ENCODE peak calls at places on chromosomes 4 and X, in ten cellular contexts. One of them, this sample, is unnamed.
A peak's percentile ranks its signal among the peaks of the same experiment; 100 is the strongest.

GRCh38 chr4:159420162-159421057 is 317.5 kb downstream of the RAPGEF2 start:
- DNase-seq in fibroblast of pulmonary artery: no peak
- DNase-seq in left ventricle myocardium inferior: no peak
- DNase-seq in PC-3: no peak
- DNase-seq in mesothelial cell of epicardium: no peak
- DNase-seq in GM10248: no peak
- DNase-seq in cardiac fibroblast: no peak
- DNase-seq in breast epithelium: no peak
- DNase-seq in astrocyte of the spinal cord: no peak
- DNase-seq in heart right ventricle: no peak
- DNase-seq in this sample: no peak

GRCh38 chrX:122866527-122866926 is 317.6 kb upstream of the GRIA3 start:
- DNase-seq in mesothelial cell of epicardium: no peak
- DNase-seq in fibroblast of pulmonary artery: peak; percentile 79
- DNase-seq in left ventricle myocardium inferior: no peak
- DNase-seq in cardiac fibroblast: peak; percentile 93
- DNase-seq in astrocyte of the spinal cord: peak; percentile 82
- DNase-seq in breast epithelium: no peak
- DNase-seq in heart right ventricle: no peak
- DNase-seq in PC-3: peak; percentile 32
- DNase-seq in GM10248: no peak
- DNase-seq in this sample: no peak

GRCh38 chrX:10041383-10041782 is 74.2 kb downstream of the CLDN34 start:
- DNase-seq in left ventricle myocardium inferior: no peak
- DNase-seq in heart right ventricle: no peak
- DNase-seq in GM10248: no peak
- DNase-seq in breast epithelium: no peak
- DNase-seq in mesothelial cell of epicardium: no peak
- DNase-seq in fibroblast of pulmonary artery: no peak
- DNase-seq in cardiac fibroblast: no peak
- DNase-seq in PC-3: no peak
- DNase-seq in astrocyte of the spinal cord: peak; percentile 83
- DNase-seq in this sample: no peak

GRCh38 chr4:185283723-185284122 is 74.3 kb downstream of the SNX25 start:
- DNase-seq in astrocyte of the spinal cord: peak; percentile 67
- DNase-seq in mesothelial cell of epicardium: no peak
- DNase-seq in fibroblast of pulmonary artery: peak; percentile 56
- DNase-seq in heart right ventricle: no peak
- DNase-seq in GM10248: no peak
- DNase-seq in left ventricle myocardium inferior: no peak
- DNase-seq in cardiac fibroblast: peak; percentile 67
- DNase-seq in PC-3: peak; percentile 44
- DNase-seq in breast epithelium: no peak
- DNase-seq in this sample: no peak

GRCh38 chr4:3211866-3212265 is 37.1 kb upstream of the MSANTD1 start:
- DNase-seq in astrocyte of the spinal cord: no peak
- DNase-seq in mesothelial cell of epicardium: no peak
- DNase-seq in breast epithelium: peak; percentile 22
- DNase-seq in GM10248: no peak
- DNase-seq in cardiac fibroblast: no peak
- DNase-seq in heart right ventricle: no peak
- DNase-seq in fibroblast of pulmonary artery: no peak
- DNase-seq in left ventricle myocardium inferior: no peak
- DNase-seq in PC-3: no peak
- DNase-seq in this sample: no peak

GRCh38 chrX:95058815-95059214 is 1384.8 kb downstream of the FAM133A start:
- DNase-seq in breast epithelium: no peak
- DNase-seq in GM10248: no peak
- DNase-seq in astrocyte of the spinal cord: peak; percentile 82
- DNase-seq in left ventricle myocardium inferior: no peak
- DNase-seq in PC-3: peak; percentile 62
- DNase-seq in heart right ventricle: no peak
- DNase-seq in cardiac fibroblast: peak; percentile 87
- DNase-seq in fibroblast of pulmonary artery: peak; percentile 66
- DNase-seq in mesothelial cell of epicardium: no peak
- DNase-seq in this sample: no peak

GRCh38 chr4:184441461-184442392 is 32.6 kb downstream of the IRF2 start:
- DNase-seq in cardiac fibroblast: no peak
- DNase-seq in astrocyte of the spinal cord: peak; percentile 37
- DNase-seq in fibroblast of pulmonary artery: peak; percentile 44
- DNase-seq in PC-3: no peak
- DNase-seq in left ventricle myocardium inferior: no peak
- DNase-seq in heart right ventricle: no peak
- DNase-seq in mesothelial cell of epicardium: no peak
- DNase-seq in breast epithelium: no peak
- DNase-seq in GM10248: no peak
- DNase-seq in this sample: no peak

GRCh38 chr4:143782521-143782920 is 82.0 kb upstream of the FREM3 start:
- DNase-seq in fibroblast of pulmonary artery: no peak
- DNase-seq in mesothelial cell of epicardium: no peak
- DNase-seq in cardiac fibroblast: no peak
- DNase-seq in PC-3: no peak
- DNase-seq in left ventricle myocardium inferior: no peak
- DNase-seq in breast epithelium: no peak
- DNase-seq in GM10248: no peak
- DNase-seq in heart right ventricle: no peak
- DNase-seq in astrocyte of the spinal cord: no peak
- DNase-seq in this sample: no peak

GRCh38 chr4:51942108-51942832 is 77.9 kb downstream of the LRRC66 start:
- DNase-seq in astrocyte of the spinal cord: peak; percentile 20
- DNase-seq in heart right ventricle: no peak
- DNase-seq in GM10248: no peak
- DNase-seq in left ventricle myocardium inferior: no peak
- DNase-seq in breast epithelium: no peak
- DNase-seq in fibroblast of pulmonary artery: no peak
- DNase-seq in mesothelial cell of epicardium: no peak
- DNase-seq in cardiac fibroblast: peak; percentile 14
- DNase-seq in PC-3: peak; percentile 75
- DNase-seq in this sample: no peak

GRCh38 chr4:153159016-153159415 is 45.2 kb upstream of the TRIM2 start:
- DNase-seq in fibroblast of pulmonary artery: no peak
- DNase-seq in cardiac fibroblast: no peak
- DNase-seq in heart right ventricle: no peak
- DNase-seq in GM10248: no peak
- DNase-seq in astrocyte of the spinal cord: no peak
- DNase-seq in left ventricle myocardium inferior: no peak
- DNase-seq in mesothelial cell of epicardium: no peak
- DNase-seq in breast epithelium: no peak
- DNase-seq in PC-3: no peak
- DNase-seq in this sample: no peak
- TF ChIP-seq CTCF in fibroblast of pulmonary artery: peak; percentile 16
- TF ChIP-seq CTCF in cardiac fibroblast: no peak
- TF ChIP-seq CTCF in heart right ventricle: no peak
- TF ChIP-seq CTCF in GM10248: no peak
- TF ChIP-seq CTCF in astrocyte of the spinal cord: peak; percentile 17
- TF ChIP-seq CTCF in left ventricle myocardium inferior: no peak
- TF ChIP-seq CTCF in mesothelial cell of epicardium: peak; percentile 21
- TF ChIP-seq CTCF in breast epithelium: no peak
- TF ChIP-seq CTCF in PC-3: peak; percentile 34
- TF ChIP-seq CTCF in this sample: no peak

GRCh38 chr4:75484195-75484594 is 30.0 kb downstream of the RCHY1 start:
- DNase-seq in cardiac fibroblast: no peak
- DNase-seq in PC-3: no peak
- DNase-seq in left ventricle myocardium inferior: no peak
- DNase-seq in mesothelial cell of epicardium: no peak
- DNase-seq in fibroblast of pulmonary artery: no peak
- DNase-seq in GM10248: no peak
- DNase-seq in breast epithelium: no peak
- DNase-seq in astrocyte of the spinal cord: no peak
- DNase-seq in heart right ventricle: no peak
- DNase-seq in this sample: no peak

GRCh38 chr4:75494563-75494962 is 19.6 kb downstream of the RCHY1 start:
- DNase-seq in PC-3: peak; percentile 43
- DNase-seq in cardiac fibroblast: peak; percentile 79
- DNase-seq in GM10248: no peak
- DNase-seq in breast epithelium: no peak
- DNase-seq in left ventricle myocardium inferior: no peak
- DNase-seq in mesothelial cell of epicardium: no peak
- DNase-seq in astrocyte of the spinal cord: peak; percentile 54
- DNase-seq in fibroblast of pulmonary artery: peak; percentile 80
- DNase-seq in heart right ventricle: no peak
- DNase-seq in this sample: no peak

GRCh38 chr4:75495489-75495888 is 18.7 kb downstream of the RCHY1 start:
- DNase-seq in heart right ventricle: no peak
- DNase-seq in astrocyte of the spinal cord: no peak
- DNase-seq in GM10248: no peak
- DNase-seq in breast epithelium: no peak
- DNase-seq in left ventricle myocardium inferior: no peak
- DNase-seq in cardiac fibroblast: no peak
- DNase-seq in fibroblast of pulmonary artery: no peak
- DNase-seq in mesothelial cell of epicardium: no peak
- DNase-seq in PC-3: no peak
- DNase-seq in this sample: no peak

DNA sequence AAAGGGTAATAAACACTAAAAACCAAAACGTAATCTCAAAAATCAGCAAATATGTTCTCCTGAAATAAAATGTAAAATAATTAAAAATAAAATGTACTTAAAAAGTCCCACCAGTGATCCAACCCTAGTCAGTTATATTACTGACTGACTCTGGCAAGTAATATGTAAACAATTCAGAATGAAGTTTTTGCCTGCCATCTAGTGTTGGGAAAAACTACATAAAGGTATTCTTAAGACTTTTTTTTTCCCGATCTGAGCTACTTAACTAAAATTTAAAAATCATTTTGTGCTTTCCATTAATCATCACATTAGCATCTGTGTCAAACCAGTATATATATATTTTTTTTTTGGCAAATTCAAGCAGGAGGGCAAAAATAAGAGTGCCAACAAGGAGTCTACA is 24.0 kb downstream of the RCHY1 start:
- DNase-seq in PC-3: peak; percentile 39
- DNase-seq in GM10248: no peak
- DNase-seq in astrocyte of the spinal cord: peak; percentile 48
- DNase-seq in mesothelial cell of epicardium: no peak
- DNase-seq in heart right ventricle: no peak
- DNase-seq in cardiac fibroblast: peak; percentile 62
- DNase-seq in fibroblast of pulmonary artery: peak; percentile 60
- DNase-seq in breast epithelium: no peak
- DNase-seq in left ventricle myocardium inferior: no peak
- DNase-seq in this sample: no peak
- TF ChIP-seq CTCF in PC-3: peak; percentile 43
- TF ChIP-seq CTCF in GM10248: no peak
- TF ChIP-seq CTCF in astrocyte of the spinal cord: peak; percentile 24
- TF ChIP-seq CTCF in mesothelial cell of epicardium: peak; percentile 27
- TF ChIP-seq CTCF in heart right ventricle: no peak
- TF ChIP-seq CTCF in cardiac fibroblast: peak; percentile 4
- TF ChIP-seq CTCF in fibroblast of pulmonary artery: peak; percentile 26
- TF ChIP-seq CTCF in breast epithelium: peak; percentile 10
- TF ChIP-seq CTCF in left ventricle myocardium inferior: peak; percentile 34
- TF ChIP-seq CTCF in this sample: no peak

DNA sequence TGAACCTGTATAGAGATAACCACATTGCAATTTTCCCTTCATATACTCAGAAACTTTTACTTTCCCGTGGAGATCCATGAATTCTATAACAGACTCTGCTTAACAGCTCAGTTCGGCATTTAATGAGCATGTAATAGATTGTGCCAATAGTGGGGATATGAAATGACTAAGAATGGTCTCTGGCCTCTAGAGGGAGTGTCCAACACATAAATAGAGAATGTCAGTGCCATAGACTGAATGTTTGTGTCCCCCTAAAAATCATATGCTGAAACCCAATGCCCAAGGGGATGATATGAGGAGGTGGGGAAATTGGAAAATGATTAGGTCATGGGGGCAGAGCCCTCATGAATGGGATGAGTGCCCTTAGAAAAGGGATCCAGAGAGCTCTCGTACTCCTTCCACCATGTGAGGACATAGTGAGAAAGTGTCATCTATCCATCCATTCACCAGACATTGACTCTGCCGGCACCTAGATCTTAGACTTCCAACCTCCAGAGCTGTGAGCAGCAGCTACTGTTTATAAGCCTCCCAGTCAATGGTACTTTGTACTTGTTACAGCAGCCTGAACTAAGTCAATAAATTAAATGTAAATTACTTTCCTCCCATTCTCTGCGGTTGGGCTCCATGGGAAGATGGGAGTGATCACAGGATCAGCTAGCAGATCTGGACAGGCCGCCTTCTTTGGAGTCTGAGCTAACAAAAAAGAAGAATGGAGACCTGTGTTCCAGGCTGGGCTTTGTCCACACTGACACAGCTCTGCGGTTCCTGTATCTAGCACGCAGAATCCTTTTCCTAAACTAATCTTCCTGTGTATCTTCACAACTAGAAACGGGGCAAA is 28.1 kb upstream of the HPSE start:
- DNase-seq in cardiac fibroblast: peak; percentile 61
- DNase-seq in fibroblast of pulmonary artery: peak; percentile 64
- DNase-seq in heart right ventricle: no peak
- DNase-seq in GM10248: no peak
- DNase-seq in breast epithelium: no peak
- DNase-seq in mesothelial cell of epicardium: no peak
- DNase-seq in astrocyte of the spinal cord: peak; percentile 43
- DNase-seq in PC-3: peak; percentile 38
- DNase-seq in left ventricle myocardium inferior: no peak
- DNase-seq in this sample: no peak
- TF ChIP-seq CTCF in cardiac fibroblast: peak; percentile 44
- TF ChIP-seq CTCF in fibroblast of pulmonary artery: peak; percentile 67
- TF ChIP-seq CTCF in heart right ventricle: no peak
- TF ChIP-seq CTCF in GM10248: peak; percentile 17
- TF ChIP-seq CTCF in breast epithelium: peak; percentile 18
- TF ChIP-seq CTCF in mesothelial cell of epicardium: no peak
- TF ChIP-seq CTCF in astrocyte of the spinal cord: peak; percentile 56
- TF ChIP-seq CTCF in PC-3: peak; percentile 69
- TF ChIP-seq CTCF in left ventricle myocardium inferior: peak; percentile 40
- TF ChIP-seq CTCF in this sample: no peak

DNA sequence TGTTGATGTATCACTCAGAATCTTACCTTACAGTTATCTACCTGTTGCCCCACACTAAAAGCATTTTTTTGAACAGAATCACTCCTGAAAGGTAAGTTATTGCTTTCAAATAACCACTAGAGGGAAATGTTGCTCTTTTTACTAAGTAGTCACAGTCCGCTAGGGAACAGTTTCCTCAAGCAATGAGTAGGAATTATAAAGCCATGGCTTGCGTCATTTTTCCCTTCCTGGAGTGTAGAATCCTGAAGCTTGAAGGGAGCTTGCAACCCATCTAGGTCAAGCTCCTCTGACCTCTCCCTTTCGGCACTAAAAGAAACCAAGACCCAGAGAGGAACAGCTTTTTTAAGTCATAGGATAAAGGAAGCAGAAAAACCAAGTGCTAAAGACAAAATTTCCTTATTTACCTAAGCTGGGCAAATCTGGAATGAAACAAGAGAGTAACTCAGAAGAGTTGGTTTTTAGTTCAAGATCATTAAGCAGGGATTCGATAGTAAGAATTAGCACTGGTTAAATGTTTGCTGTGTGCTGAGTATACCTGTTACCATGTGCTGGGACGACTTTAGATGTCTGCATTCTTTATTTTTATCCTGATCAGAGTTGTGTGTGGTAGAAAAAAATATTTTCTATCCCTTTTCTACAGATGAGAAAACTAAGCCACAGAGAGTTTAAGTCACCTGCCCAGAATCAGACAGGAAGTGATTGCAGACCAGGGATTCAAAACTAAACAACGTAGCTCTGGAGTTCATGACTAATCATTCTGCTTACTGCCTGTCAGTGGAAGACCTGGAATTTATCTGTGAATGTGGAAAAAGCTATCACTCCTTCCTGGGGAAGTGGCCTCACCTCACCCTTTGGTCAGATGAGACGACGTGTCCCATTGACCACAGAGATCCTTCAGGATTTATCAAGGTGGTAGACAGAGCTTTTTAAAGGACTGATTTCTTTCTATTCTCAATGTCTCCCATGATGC is 631.5 kb downstream of the RAB28 start:
- DNase-seq in PC-3: peak; percentile 73
- DNase-seq in fibroblast of pulmonary artery: peak; percentile 81
- DNase-seq in left ventricle myocardium inferior: no peak
- DNase-seq in astrocyte of the spinal cord: peak; percentile 67
- DNase-seq in cardiac fibroblast: peak; percentile 74
- DNase-seq in heart right ventricle: no peak
- DNase-seq in GM10248: peak; percentile 23
- DNase-seq in mesothelial cell of epicardium: no peak
- DNase-seq in breast epithelium: no peak
- DNase-seq in this sample: no peak
- TF ChIP-seq CTCF in PC-3: peak; percentile 70
- TF ChIP-seq CTCF in fibroblast of pulmonary artery: peak; percentile 61
- TF ChIP-seq CTCF in left ventricle myocardium inferior: peak; percentile 71
- TF ChIP-seq CTCF in astrocyte of the spinal cord: peak; percentile 54
- TF ChIP-seq CTCF in cardiac fibroblast: peak; percentile 46
- TF ChIP-seq CTCF in heart right ventricle: peak; percentile 26
- TF ChIP-seq CTCF in GM10248: peak; percentile 53
- TF ChIP-seq CTCF in mesothelial cell of epicardium: peak; percentile 63
- TF ChIP-seq CTCF in breast epithelium: peak; percentile 72
- TF ChIP-seq CTCF in this sample: no peak

This sample was measured in activated B cell treated with CpG ODN at 0.5 μM for 24 hours.